ENCODE peak calls at places on chromosomes 4 and X, in eight cellular contexts. N is K562, O is sigmoid colon, H is uterus, B is esophagus muscularis mucosa, S is ovary, G is transverse colon, F is HCT116. W is an unnamed sample.

GRCh38 chr4:15794905-15795304 is 16.8 kb downstream of the CD38 start:
- DNase-seq in G (no peak), O (no peak), B (no peak), N (no peak), F (no peak), H (no peak), S (no peak), W (no peak)

GRCh38 chrX:110418220-110418856 is 59.7 kb downstream of the RTL9 start:
- DNase-seq in S (peak; percentile 65), G (no peak), B (no peak), O (no peak), H (peak; percentile 36), N (peak; percentile 65), F (no peak), W (no peak)

GRCh38 chr4:85720736-85721135 is 245.8 kb downstream of the ARHGAP24 start:
- DNase-seq in B (no peak), N (no peak), H (no peak), G (no peak), O (no peak), F (no peak), S (no peak), W (no peak)

GRCh38 chr4:112144546-112145325 is 518 bp upstream of the FAM241A start:
- DNase-seq in N (no peak), H (peak; percentile 27), B (no peak), O (no peak), S (peak; percentile 42), G (no peak), F (no peak), W (no peak)

GRCh38 chrX:144722307-144722706 is 525.0 kb upstream of the SPANXN1 start:
- DNase-seq in O (no peak), H (no peak), F (no peak), N (no peak), B (no peak), S (no peak), G (no peak), W (no peak)

GRCh38 chr4:152485726-152486276 is 50.1 kb downstream of the FBXW7 start:
- DNase-seq in N (peak; percentile 10), G (no peak), F (no peak), H (no peak), B (no peak), O (no peak), S (no peak), W (no peak)

GRCh38 chrX:40146471-40147398 is 49.0 kb upstream of the BCOR start:
- DNase-seq in B (no peak), O (peak; percentile 75), H (peak; percentile 44), S (peak; percentile 62), N (no peak), G (no peak), F (no peak), W (peak; percentile 65)

GRCh38 chr4:52869656-52870055 is 7.5 kb downstream of the RASL11B start:
- DNase-seq in B (no peak), O (no peak), H (no peak), F (no peak), G (no peak), N (no peak), S (no peak), W (no peak)

GRCh38 chr4:147160908-147161513 is 215.3 kb upstream of the TTC29 start:
- DNase-seq in H (no peak), S (no peak), B (no peak), G (no peak), N (peak; percentile 43), O (no peak), F (peak; percentile 36), W (no peak)

GRCh38 chr4:33696586-33696985 is 2547.7 kb downstream of the ARAP2 start:
- DNase-seq in F (no peak), G (no peak), O (no peak), N (no peak), B (no peak), H (no peak), S (no peak), W (no peak)

GRCh38 chrX:154354516-154354915 is 19.9 kb downstream of the FLNA start:
- DNase-seq in O (no peak), S (no peak), B (no peak), H (no peak), G (no peak), F (no peak), N (no peak), W (no peak)

GRCh38 chrX:127519323-127519722 is 532.9 kb downstream of the ACTRT1 start:
- DNase-seq in O (no peak), H (no peak), F (no peak), N (no peak), G (no peak), S (no peak), B (no peak), W (no peak)

GRCh38 chr4:145533011-145533410 is 51.4 kb downstream of the SMAD1 start:
- DNase-seq in S (no peak), N (no peak), G (no peak), H (no peak), F (no peak), B (no peak), O (no peak), W (no peak)

GRCh38 chr4:172995704-172996103 is 172.9 kb upstream of the GALNT7 start:
- DNase-seq in S (no peak), G (no peak), H (no peak), F (no peak), O (no peak), B (peak; percentile 0), N (no peak), W (no peak)

GRCh38 chr4:159075531-159075932 is 27.3 kb upstream of the RAPGEF2 start:
- DNase-seq in F (no peak), G (no peak), H (no peak), S (no peak), N (no peak), B (no peak), O (no peak), W (no peak)

GRCh38 chr4:134862116-134862515 is 660.5 kb upstream of the PABPC4L start:
- DNase-seq in O (no peak), H (no peak), G (no peak), N (no peak), F (no peak), S (no peak), B (no peak), W (no peak)

DNA sequence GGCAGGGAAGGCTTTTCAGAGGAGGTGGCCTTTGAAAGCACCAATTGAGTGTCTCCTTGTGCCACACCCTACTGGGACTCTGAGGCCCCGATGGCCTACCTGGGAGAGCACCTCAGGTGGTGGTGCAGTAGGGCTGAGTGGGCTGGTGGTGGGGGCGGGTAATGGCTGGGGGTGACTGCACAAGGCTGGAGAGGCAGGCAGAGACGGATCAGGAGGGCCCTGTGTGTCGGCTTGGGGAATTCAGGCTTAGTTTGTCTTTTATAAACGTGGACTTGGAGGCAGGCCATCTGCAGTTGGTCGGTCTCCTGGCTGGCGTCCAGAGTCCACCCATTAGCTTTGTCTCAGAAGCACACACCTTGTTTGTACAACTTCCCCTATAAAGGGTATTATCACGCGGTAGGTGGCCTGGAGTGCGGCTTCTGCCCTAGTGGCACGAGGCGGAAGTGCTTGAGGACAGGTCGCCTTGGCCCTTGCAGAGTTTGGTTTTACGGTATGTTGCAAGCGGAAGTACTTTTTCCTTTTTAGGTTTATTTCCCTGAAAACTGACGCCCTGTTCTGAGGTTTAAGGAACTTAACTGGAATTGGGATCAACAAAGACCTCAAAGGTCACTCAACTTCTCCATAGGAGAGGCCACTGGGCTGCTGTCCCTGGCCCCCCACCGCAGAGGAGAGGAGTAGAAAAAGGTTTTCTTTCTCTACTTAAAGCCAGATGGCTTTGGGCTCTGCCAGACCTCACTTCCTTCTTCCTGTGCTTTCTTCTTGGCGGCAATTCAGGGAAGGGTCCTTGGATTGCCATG is 8.0 kb downstream of the TBC1D14 start:
- DNase-seq in G (peak; percentile 95), F (peak; percentile 79), O (peak; percentile 87), B (peak; percentile 94), S (peak; percentile 81), H (peak; percentile 40), N (peak; percentile 92), W (peak; percentile 91)
- TF ChIP-seq POLR2A in G (peak; percentile 67), F (no peak), O (no peak), B (no peak), S (no peak), H (no peak), N (no peak), W (peak; percentile 14)

GRCh38 chr4:89258506-89258905 is 49.1 kb downstream of the GPRIN3 start:
- DNase-seq in H (no peak), S (no peak), N (no peak), B (no peak), F (no peak), G (no peak), O (no peak), W (no peak)

GRCh38 chr4:89257376-89257775 is 50.2 kb downstream of the GPRIN3 start:
- DNase-seq in H (no peak), O (no peak), S (no peak), G (no peak), B (no peak), N (no peak), F (no peak), W (no peak)

GRCh38 chr4:89253935-89254334 is 53.7 kb downstream of the GPRIN3 start:
- DNase-seq in G (no peak), B (no peak), N (no peak), F (no peak), O (no peak), S (no peak), H (no peak), W (no peak)

GRCh38 chr4:89254847-89255246 is 52.8 kb downstream of the GPRIN3 start:
- DNase-seq in S (no peak), H (no peak), B (no peak), O (no peak), N (peak; percentile 57), F (peak; percentile 37), G (peak; percentile 40), W (no peak)

DNA sequence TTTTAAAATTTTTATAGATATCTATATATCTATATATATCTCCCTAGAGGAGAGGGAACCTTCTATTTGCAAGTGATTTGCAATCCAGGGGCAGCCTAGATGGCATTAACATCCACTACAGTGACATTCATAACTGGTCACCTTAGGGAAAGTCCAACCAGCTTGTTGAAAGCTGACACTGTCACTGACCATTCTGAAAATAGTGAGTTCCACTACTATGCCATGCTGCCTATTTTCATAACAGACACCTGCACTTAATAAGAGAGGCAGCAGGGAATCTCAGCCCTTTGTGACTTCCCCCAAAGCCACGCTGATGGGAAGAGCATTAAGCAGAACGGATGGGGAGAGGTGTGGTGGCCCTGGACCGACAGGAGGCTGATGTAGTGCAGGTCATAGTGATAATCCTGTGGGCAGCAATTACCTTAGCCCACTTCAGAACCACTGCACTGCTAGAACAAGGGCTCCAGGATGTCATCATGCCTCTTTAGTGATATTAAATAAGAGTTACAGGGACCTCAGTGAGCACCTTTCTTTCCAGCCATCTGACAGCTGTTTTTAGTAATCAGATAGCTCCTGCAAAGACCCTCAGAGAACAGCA is 51.3 kb downstream of the GPRIN3 start:
- DNase-seq in O (no peak), S (no peak), F (no peak), B (no peak), G (no peak), H (no peak), N (no peak), W (no peak)
- TF ChIP-seq CTCF in O (no peak), S (no peak), F (no peak), B (no peak), G (no peak), H (no peak), N (no peak), W (no peak)

GRCh38 chr4:78454016-78454415 is 97.6 kb upstream of the ANXA3 start:
- DNase-seq in G (no peak), B (peak; percentile 74), S (no peak), H (no peak), N (no peak), O (no peak), F (no peak), W (no peak)
- H3K36me3 ChIP-seq in G (no peaks in the 10 kb centered on the region), B (no peaks in the 10 kb centered on the region), S (no peaks in the 10 kb centered on the region), H (no peaks in the 10 kb centered on the region), N (no peaks in the 10 kb centered on the region), O (no peaks in the 10 kb centered on the region), F (no peaks in the 10 kb centered on the region), W (no peaks in the 10 kb centered on the region)

GRCh38 chr4:169059294-169060201 is 49.5 kb upstream of the CBR4 start:
- DNase-seq in G (no peak), O (no peak), F (no peak), S (no peak), B (no peak), H (peak; percentile 20), N (no peak), W (no peak)
- TF ChIP-seq POLR2A in G (no peak), O (no peak), F (no peak), S (no peak), B (no peak), H (no peak), N (no peak), W (no peak)